ENCODE peak calls at places on chromosomes 13 and 19, in four cellular contexts. D, P, Y and E are unnamed samples.
A peak's percentile ranks its signal among the peaks of the same experiment; 100 is the strongest.

GRCh38 chr19:47653856-47654255 is 44.9 kb downstream of the BICRA start:
- DNase-seq in Y (no peak), D (no peak), P (no peak), E (no peak)

GRCh38 chr19:14433454-14434156 is 499 bp downstream of the PKN1 start:
- DNase-seq in Y (peak; percentile 59), D (peak; percentile 83), P (peak; percentile 39), E (no peak)

GRCh38 chr13:29908411-29908810 is 58.0 kb upstream of the UBL3 start:
- DNase-seq in D (no peak), Y (no peak), P (no peak), E (peak; percentile 48)

GRCh38 chr13:30638301-30638700 is 20.6 kb downstream of the USPL1 start:
- DNase-seq in P (no peak), Y (no peak), D (no peak), E (no peak)

GRCh38 chr13:42398542-42398941 is 126.6 kb downstream of the AKAP11 start:
- DNase-seq in Y (no peak), D (no peak), P (no peak), E (no peak)

GRCh38 chr13:75038315-75038881 is 443.6 kb downstream of the TBC1D4 start:
- DNase-seq in D (no peak), P (no peak), Y (no peak), E (no peak)

GRCh38 chr19:4373601-4374441 is 26.5 kb downstream of the SH3GL1 start:
- DNase-seq in D (no peak), P (no peak), Y (no peak), E (peak; percentile 55)

GRCh38 chr19:3618144-3618810 is 8.3 kb downstream of the CACTIN start:
- DNase-seq in P (no peak), Y (peak; percentile 97), D (peak; percentile 92), E (peak; percentile 71)

GRCh38 chr19:1896508-1896907 is 8.7 kb upstream of the ADAT3 start:
- DNase-seq in P (no peak), Y (no peak), D (no peak), E (no peak)

GRCh38 chr13:103277959-103278673 is 211.9 kb upstream of the SLC10A2 start:
- DNase-seq in Y (no peak), D (no peak), P (no peak), E (no peak)

GRCh38 chr13:33649212-33649917 is 168.6 kb upstream of the RFC3 start:
- DNase-seq in D (no peak), P (no peak), Y (no peak), E (no peak)

GRCh38 chr19:51253088-51253806 is 2.4 kb downstream of the SIGLECL1 start:
- DNase-seq in P (no peak), D (no peak), Y (no peak), E (no peak)

GRCh38 chr13:82358284-82358683 is 1524.0 kb downstream of the SLITRK1 start:
- DNase-seq in P (no peak), Y (no peak), D (no peak), E (no peak)

GRCh38 chr19:38736413-38737280 is 7.6 kb downstream of the CAPN12 start:
- DNase-seq in D (peak; percentile 58), P (no peak), Y (peak; percentile 96), E (no peak)

GRCh38 chr13:38730332-38730731 is 43.5 kb downstream of the FREM2 start:
- DNase-seq in Y (no peak), D (no peak), P (no peak), E (no peak)

GRCh38 chr19:58319241-58319640 is 7.6 kb upstream of the ZSCAN22 start:
- DNase-seq in P (no peak), Y (no peak), D (no peak), E (no peak)